ENCODE peak calls at places on chromosomes 7 and 10, in four cellular contexts. U is psoas muscle, W is GM10248, Z is endodermal cell. H is an unnamed sample.

GRCh38 chr10:2798340-2798739 is 269.0 kb upstream of the PFKP start:
- DNase-seq in U (no peak), W (no peak), Z (no peak), H (no peak)

GRCh38 chr7:14598978-14599377 is 303.6 kb downstream of the DGKB start:
- DNase-seq in U (no peak), W (no peak), Z (no peak), H (no peak)

GRCh38 chr7:5231811-5232484 is 41.9 kb downstream of the WIPI2 start:
- DNase-seq in U (no peak), W (peak), Z (no peak), H (no peak)

GRCh38 chr7:127798023-127798422 is 146.0 kb downstream of the SND1 start:
- DNase-seq in U (no peak), W (no peak), Z (no peak), H (no peak)

GRCh38 chr10:24821986-24822385 is 98.3 kb upstream of the ARHGAP21 start:
- DNase-seq in U (no peak), W (no peak), Z (no peak), H (no peak)

GRCh38 chr7:128922496-128923410 is 12.2 kb upstream of the KCP start:
- DNase-seq in U (no peak), W (no peak), Z (peak), H (peak)

GRCh38 chr10:60433684-60434083 is 44.0 kb upstream of the ANK3 start:
- DNase-seq in U (no peak), W (no peak), Z (no peak), H (no peak)

GRCh38 chr10:1434202-1434601 is 303.1 kb downstream of the ADARB2 start:
- DNase-seq in U (no peak), W (no peak), Z (peak), H (no peak)

GRCh38 chr10:70680899-70681730 is 8.8 kb downstream of the ADAMTS14 start:
- DNase-seq in U (no peak), W (no peak), Z (no peak), H (no peak)

GRCh38 chr7:44318296-44318695 is 7.1 kb downstream of the CAMK2B start:
- DNase-seq in U (no peak), W (no peak), Z (no peak), H (no peak)

GRCh38 chr10:103739039-103739764 is 116.2 kb downstream of the SH3PXD2A start:
- DNase-seq in U (peak), W (no peak), Z (peak), H (no peak)

GRCh38 chr7:152871678-152872060 is 112.1 kb downstream of the ACTR3B start:
- DNase-seq in U (no peak), W (no peak), Z (peak), H (no peak)

GRCh38 chr10:72587568-72587967 is 38.3 kb downstream of the MICU1 start:
- DNase-seq in U (no peak), W (no peak), Z (no peak), H (no peak)

GRCh38 chr7:4205828-4206227 is 476.3 kb upstream of the FOXK1 start:
- DNase-seq in U (no peak), W (no peak), Z (no peak), H (no peak)

GRCh38 chr7:91079491-91079890 is 184.7 kb upstream of the FZD1 start:
- DNase-seq in U (no peak), W (no peak), Z (no peak), H (no peak)

GRCh38 chr7:46369933-46370654 is 449.0 kb upstream of the IGFBP3 start:
- DNase-seq in U (no peak), W (no peak), Z (no peak), H (no peak)

GRCh38 chr7:82699773-82700186 is 256.2 kb upstream of the CACNA2D1 start:
- DNase-seq in U (no peak), W (no peak), Z (no peak), H (no peak)

GRCh38 chr10:90641731-90642130 is 216.1 kb downstream of the HTR7 start:
- DNase-seq in U (no peak), W (no peak), Z (no peak), H (no peak)

GRCh38 chr7:18740579-18740988 is 245.0 kb downstream of the HDAC9 start:
- DNase-seq in U (no peak), W (no peak), Z (no peak), H (no peak)

GRCh38 chr10:69179089-69179742 is 818 bp upstream of the SUPV3L1 start:
- DNase-seq in U (no peak), W (peak), Z (peak), H (no peak)

GRCh38 chr10:102644066-102644645 is at the start of gene TRIM8:
- DNase-seq in U (peak), W (peak), Z (peak), H (peak)

GRCh38 chr10:61063035-61063434 is 119.0 kb upstream of the RHOBTB1 start:
- DNase-seq in U (no peak), W (no peak), Z (no peak), H (no peak)

GRCh38 chr10:132175907-132176581 is 10.7 kb upstream of the DPYSL4 start:
- DNase-seq in U (peak), W (no peak), Z (peak), H (no peak)

GRCh38 chr10:63132651-63133055 is 475 bp upstream of the NRBF2 start:
- DNase-seq in U (no peak), W (no peak), Z (no peak), H (no peak)
- TF ChIP-seq CTCF in U (no peak), W (no peak), Z (peak), H (no peak)

DNA sequence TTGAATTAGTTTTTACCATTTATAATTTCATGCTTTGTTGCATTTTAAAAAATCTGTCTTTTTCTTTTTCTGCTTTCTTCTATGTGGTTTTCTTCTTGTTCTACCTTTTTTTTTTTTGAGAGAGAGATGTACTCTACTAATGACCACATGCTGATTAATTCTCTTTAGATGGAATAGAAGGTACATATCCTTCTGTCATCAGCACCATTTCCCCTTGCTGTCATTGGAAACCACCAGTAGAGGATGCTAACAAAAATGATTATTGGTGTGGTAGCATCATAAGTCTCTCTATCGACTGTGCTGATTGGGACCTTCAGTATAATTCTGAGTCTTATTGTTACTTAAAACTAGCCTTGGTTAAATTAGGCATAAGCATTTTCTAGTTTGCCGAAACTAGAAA is 3.6 kb downstream of the ZEB1 start:
- DNase-seq in U (no peak), W (peak), Z (no peak), H (no peak)
- TF ChIP-seq CTCF in U (peak), W (peak), Z (peak), H (no peak)

GRCh38 chr7:135352285-135352684 is 118.6 kb downstream of the STRA8 start:
- DNase-seq in U (no peak), W (no peak), Z (no peak), H (no peak)
- TF ChIP-seq CTCF in U (no peak), W (no peak), Z (no peak), H (no peak)

DNA sequence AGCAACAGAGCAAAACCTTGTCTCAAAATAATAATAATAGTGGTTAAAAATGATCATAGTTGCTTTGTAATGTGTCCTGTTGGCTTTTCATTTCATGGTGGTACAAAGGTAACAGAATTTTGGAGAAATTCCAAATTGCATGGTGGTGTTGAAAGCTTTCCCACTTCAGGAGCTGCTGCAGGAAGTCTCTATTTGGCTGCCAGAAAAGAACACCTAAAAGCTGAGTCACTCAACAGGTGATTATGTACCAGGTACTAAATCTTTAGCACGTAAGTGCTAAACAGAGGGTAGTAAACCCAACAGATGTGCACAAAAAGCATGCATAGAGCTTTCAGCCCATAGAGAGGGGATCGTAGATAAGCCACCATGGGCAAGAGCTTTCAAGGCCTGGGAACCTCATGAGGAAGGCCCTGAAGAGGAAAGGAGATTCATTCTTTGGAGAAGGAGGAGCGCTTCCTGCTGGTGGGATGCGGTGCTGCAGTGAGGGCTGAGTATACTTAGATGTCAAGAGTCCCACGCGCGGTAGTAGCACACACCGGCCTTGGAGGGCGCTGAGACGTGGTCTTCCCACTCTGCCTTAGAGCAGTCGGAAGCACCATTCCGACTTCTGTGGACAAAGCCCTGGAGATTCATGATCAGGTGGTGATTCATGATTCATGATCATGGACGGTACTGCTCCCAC is 118.7 kb downstream of the RALA start:
- DNase-seq in U (no peak), W (no peak), Z (peak), H (peak)
- TF ChIP-seq CTCF in U (peak), W (peak), Z (peak), H (peak)

GRCh38 chr10:29634105-29634504 is 666 bp downstream of the SVIL start:
- DNase-seq in U (no peak), W (no peak), Z (no peak), H (no peak)

GRCh38 chr10:29636178-29636577 is 1.4 kb upstream of the SVIL start:
- DNase-seq in U (no peak), W (no peak), Z (no peak), H (no peak)

GRCh38 chr10:29637537-29637936 is 2.8 kb upstream of the SVIL start:
- DNase-seq in U (no peak), W (no peak), Z (no peak), H (no peak)

GRCh38 chr10:29635711-29636144 is 957 bp upstream of the SVIL start:
- DNase-seq in U (no peak), W (no peak), Z (peak), H (peak)

DNA sequence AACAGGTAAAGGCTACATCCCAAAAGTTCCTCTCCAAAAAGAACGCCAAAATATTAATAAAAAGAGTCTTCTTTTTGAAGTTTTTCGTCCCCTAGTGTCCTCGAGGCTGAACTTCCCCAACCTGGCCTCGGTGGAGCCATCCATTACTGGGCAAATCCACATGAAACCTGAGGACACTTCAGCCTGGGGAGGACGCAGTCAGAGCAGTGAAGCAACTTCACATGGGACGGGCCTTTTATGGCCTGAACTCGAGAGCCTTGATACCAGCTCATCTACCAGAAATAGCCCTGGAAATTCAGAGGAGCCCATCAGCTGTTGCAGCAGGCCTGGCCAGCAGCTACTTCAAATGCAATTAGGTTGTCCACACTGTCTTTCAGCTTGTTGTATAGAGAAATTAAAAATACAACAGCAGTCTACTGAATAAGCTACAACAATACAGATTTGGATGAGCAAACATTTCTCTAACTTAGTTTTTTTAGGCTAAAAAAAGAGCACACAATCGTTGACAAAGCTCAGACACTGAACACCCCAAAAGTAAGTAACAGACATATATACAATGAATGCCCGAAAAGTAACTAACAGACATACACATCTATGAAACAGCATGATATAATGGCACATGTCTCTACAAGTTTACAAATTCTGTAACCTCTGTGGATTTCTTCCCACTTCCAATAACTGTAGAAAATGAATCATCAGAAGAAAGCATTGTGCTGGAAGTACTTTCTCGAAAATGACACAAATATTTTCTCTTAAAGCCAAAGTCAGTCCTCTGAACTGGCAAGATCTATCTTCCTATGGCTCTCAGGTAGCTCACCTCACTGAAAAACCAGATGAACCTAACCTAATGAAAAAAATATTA is at the start of gene SVIL:
- DNase-seq in U (peak), W (no peak), Z (peak), H (no peak)
- TF ChIP-seq CTCF in U (peak), W (no peak), Z (peak), H (no peak)

DNA sequence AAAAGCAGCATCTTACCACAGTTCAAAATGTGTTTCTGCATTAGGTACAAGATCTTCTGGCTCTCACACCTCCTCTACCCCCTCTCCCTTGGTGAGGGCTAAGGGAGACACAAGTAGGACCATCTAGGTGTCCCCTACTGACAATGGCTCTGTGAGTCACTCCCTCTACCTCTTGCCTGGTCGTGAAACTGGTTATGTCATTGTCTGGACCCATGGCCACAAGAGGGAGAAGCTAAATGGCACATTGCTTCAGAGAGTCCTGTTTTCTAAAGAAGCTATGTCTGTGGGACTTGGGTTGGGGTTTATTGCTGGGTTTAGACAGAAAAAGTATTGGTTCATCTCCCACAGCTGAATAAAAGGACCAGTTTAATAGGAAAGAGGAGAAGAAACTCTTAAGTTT is 4.0 kb upstream of the PLXNA4 start:
- DNase-seq in U (no peak), W (no peak), Z (peak), H (no peak)
- TF ChIP-seq CTCF in U (no peak), W (no peak), Z (no peak), H (no peak)

GRCh38 chr7:101410743-101411476 is 48.2 kb downstream of the COL26A1 start:
- DNase-seq in U (no peak), W (peak), Z (peak), H (peak)
- TF ChIP-seq CTCF in U (peak), W (peak), Z (peak), H (peak)

DNA sequence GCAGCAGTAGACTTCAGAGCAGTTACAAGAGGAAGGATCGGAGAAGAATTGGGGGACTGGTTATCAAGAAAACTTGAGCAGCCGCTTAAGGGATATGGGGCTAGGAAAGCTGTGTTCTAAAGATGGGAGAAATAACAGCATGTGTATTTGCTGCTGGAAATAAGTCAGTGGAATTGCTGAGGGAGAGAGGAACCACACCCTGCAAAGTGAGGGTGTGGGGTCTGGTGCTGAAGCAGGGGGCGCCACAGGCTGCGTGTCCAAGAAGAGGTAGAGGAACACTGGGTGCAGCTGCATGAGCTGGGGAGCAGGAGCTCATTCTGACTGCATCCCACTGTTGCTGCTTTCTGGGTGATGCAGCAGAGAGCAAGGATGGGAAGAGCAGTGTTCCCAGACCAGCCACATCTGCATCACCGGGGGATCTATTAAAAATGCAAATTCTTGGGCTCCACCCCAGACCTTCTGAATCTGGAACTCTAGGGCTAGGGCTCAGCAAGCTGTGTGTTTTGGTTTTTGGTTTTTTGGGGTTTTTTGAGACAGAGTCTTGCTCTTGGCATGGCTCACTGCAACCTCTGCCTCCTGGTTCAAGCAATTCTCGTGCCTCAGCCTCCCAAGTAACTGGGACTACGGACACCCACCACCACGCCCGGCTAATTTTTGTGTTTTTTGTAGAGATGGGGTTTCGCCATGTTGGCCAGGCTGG is 97.1 kb upstream of the DNAJB6 start:
- DNase-seq in U (no peak), W (no peak), Z (no peak), H (no peak)
- TF ChIP-seq CTCF in U (no peak), W (no peak), Z (peak), H (no peak)

DNA sequence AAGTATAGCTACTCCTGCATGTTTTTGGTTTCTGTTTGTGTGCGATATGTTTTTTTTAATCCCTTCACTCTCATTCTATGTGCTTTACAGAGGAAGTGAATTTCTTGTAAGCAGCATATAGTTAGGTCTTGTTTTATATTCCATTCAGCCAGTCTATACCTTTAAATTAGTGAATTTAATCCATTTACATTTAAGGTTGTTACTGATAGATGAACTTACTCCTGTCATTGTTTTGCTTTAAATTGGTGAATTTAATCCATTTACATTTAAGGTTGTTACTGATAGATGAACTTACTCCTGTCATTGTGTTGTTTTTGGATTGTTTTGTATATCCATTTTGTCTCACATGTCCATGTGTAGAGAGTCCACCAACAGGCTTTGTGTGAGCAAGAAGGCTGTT is 11.1 kb downstream of the GIMAP8 start:
- DNase-seq in U (no peak), W (no peak), Z (no peak), H (no peak)
- TF ChIP-seq CTCF in U (no peak), W (no peak), Z (no peak), H (no peak)